ENCODE peak calls at places on chromosomes 7 and 10, in nine cellular contexts. Z is Kasumi-1; O is C1 segment of cervical spinal cord; M is lower lobe of right lung; C is body of pancreas; X is astrocyte of the hippocampus; K is Calu3; Q is activated CD8-positive, alpha-beta memory T cell treated with anti-CD3 and anti-CD28 coated beads for 48 hours; R is stimulated activated CD8-positive, alpha-beta memory T cell treated with anti-CD3 and anti-CD28 coated beads, Interleukin-15, amount 100 ng/mL, for 24 hours. T is an unnamed sample.

GRCh38 chr7:77933394-77933793 is 134.8 kb downstream of the PHTF2 start:
- DNase-seq in Z (no peak), O (no peak), M (no peak), C (no peak), X (peak; percentile 29), K (no peak), Q (no peak), R (no peak), T (no peak)

GRCh38 chr10:133068111-133068740 is 19.5 kb upstream of the ADGRA1 start:
- DNase-seq in Z (no peak), O (no peak), M (no peak), C (no peak), X (no peak), K (no peak), Q (no peak), R (no peak), T (no peak)

GRCh38 chr10:52783726-52784125 is 11.1 kb upstream of the MBL2 start:
- DNase-seq in Z (no peak), O (no peak), M (no peak), C (no peak), X (no peak), K (no peak), Q (no peak), R (no peak), T (no peak)

GRCh38 chr7:17266559-17266958 is 31.9 kb upstream of the AHR start:
- DNase-seq in Z (no peak), O (no peak), M (no peak), C (no peak), X (no peak), K (no peak), Q (no peak), R (no peak), T (no peak)

GRCh38 chr10:63409465-63410027 is 56.2 kb downstream of the JMJD1C start:
- DNase-seq in Z (peak; percentile 34), O (no peak), M (no peak), C (no peak), X (peak; percentile 50), K (no peak), Q (no peak), R (no peak), T (no peak)

GRCh38 chr7:96430350-96430749 is 108.5 kb upstream of the SLC25A13 start:
- DNase-seq in Z (no peak), O (no peak), M (no peak), C (no peak), X (no peak), K (no peak), Q (no peak), R (no peak), T (no peak)

GRCh38 chr7:134512271-134512670 is 15.1 kb upstream of the AKR1B10 start:
- DNase-seq in Z (no peak), O (no peak), M (no peak), C (no peak), X (no peak), K (no peak), Q (no peak), R (no peak), T (no peak)

GRCh38 chr7:65840446-65840845 is 32.4 kb upstream of the VKORC1L1 start:
- DNase-seq in Z (no peak), O (no peak), M (no peak), C (no peak), X (no peak), K (no peak), Q (no peak), R (no peak), T (peak; percentile 91)

GRCh38 chr7:83366629-83367028 is 203.9 kb upstream of the PCLO start:
- DNase-seq in Z (peak; percentile 25), O (no peak), M (no peak), C (no peak), X (no peak), K (no peak), Q (no peak), R (no peak), T (peak; percentile 43)

GRCh38 chr10:37713132-37713501 is 144.3 kb downstream of the ZNF248 start:
- DNase-seq in Z (no peak), O (no peak), M (no peak), C (no peak), X (no peak), K (no peak), Q (no peak), R (no peak), T (no peak)

GRCh38 chr7:102845351-102845750 is 67.4 kb upstream of the LRRC17 start:
- DNase-seq in Z (no peak), O (no peak), M (no peak), C (no peak), X (no peak), K (no peak), Q (no peak), R (no peak), T (no peak)

GRCh38 chr10:126153686-126154628 is 234.3 kb downstream of the ADAM12 start:
- DNase-seq in Z (peak; percentile 6), O (no peak), M (no peak), C (no peak), X (no peak), K (no peak), Q (no peak), R (no peak), T (no peak)

GRCh38 chr10:104059364-104059763 is 26.3 kb downstream of the COL17A1 start:
- DNase-seq in Z (no peak), O (no peak), M (no peak), C (no peak), X (no peak), K (no peak), Q (no peak), R (no peak), T (peak; percentile 60)